ENCODE peak calls at places on chromosomes 7 and 10, in eight cellular contexts. G, O, C, Z, V, T, E and Y are unnamed samples.

GRCh38 chr10:2886662-2887061 is 180.7 kb upstream of the PFKP start:
- DNase-seq in G (no peak), O (no peak), C (no peak), Z (no peak), V (no peak), T (no peak), E (no peak), Y (no peak)

GRCh38 chr7:22791204-22792158 is 31.2 kb downstream of the TOMM7 start:
- DNase-seq in G (no peak), O (peak; percentile 44), C (no peak), Z (no peak), V (no peak), T (no peak), E (no peak), Y (no peak)

GRCh38 chr7:608954-609711 is 89.5 kb upstream of the PDGFA start:
- DNase-seq in G (no peak), O (no peak), C (no peak), Z (no peak), V (no peak), T (no peak), E (no peak), Y (peak; percentile 13)

GRCh38 chr7:115707236-115707635 is 323.3 kb downstream of the TFEC start:
- DNase-seq in G (no peak), O (no peak), C (no peak), Z (no peak), V (no peak), T (no peak), E (no peak), Y (no peak)

GRCh38 chr7:6252748-6253147 is 19.7 kb downstream of the CYTH3 start:
- DNase-seq in G (no peak), O (no peak), C (no peak), Z (no peak), V (no peak), T (no peak), E (no peak), Y (no peak)

GRCh38 chr7:55546826-55547225 is 25.5 kb downstream of the VOPP1 start:
- DNase-seq in G (peak; percentile 80), O (peak; percentile 98), C (peak; percentile 66), Z (peak; percentile 75), V (peak; percentile 83), T (no peak), E (no peak), Y (peak; percentile 58)

GRCh38 chr10:22997102-22997501 is 69.2 kb downstream of the ARMC3 start:
- DNase-seq in G (no peak), O (no peak), C (peak; percentile 24), Z (no peak), V (no peak), T (no peak), E (peak; percentile 38), Y (no peak)

GRCh38 chr10:24208661-24209420 is at the start of gene KIAA1217:
- DNase-seq in G (no peak), O (no peak), C (peak; percentile 57), Z (peak; percentile 49), V (peak; percentile 39), T (no peak), E (peak; percentile 68), Y (peak; percentile 17)

GRCh38 chr10:6033954-6034353 is 28.2 kb downstream of the IL2RA start:
- DNase-seq in G (no peak), O (no peak), C (no peak), Z (peak; percentile 22), V (no peak), T (no peak), E (no peak), Y (no peak)

GRCh38 chr10:5448333-5449048 is 36.1 kb downstream of the NET1 start:
- DNase-seq in G (no peak), O (no peak), C (no peak), Z (no peak), V (no peak), T (no peak), E (no peak), Y (no peak)

GRCh38 chr7:98165827-98166667 is 45.2 kb upstream of the BHLHA15 start:
- DNase-seq in G (peak; percentile 73), O (peak; percentile 34), C (peak; percentile 80), Z (peak; percentile 55), V (peak; percentile 79), T (peak; percentile 31), E (peak; percentile 53), Y (no peak)

GRCh38 chr7:132575336-132575986 is 809 bp downstream of the PLXNA4 start:
- DNase-seq in G (no peak), O (no peak), C (peak; percentile 84), Z (peak; percentile 65), V (no peak), T (peak; percentile 45), E (peak; percentile 53), Y (peak; percentile 63)

GRCh38 chr10:120186506-120186905 is 270.5 kb upstream of the PLPP4 start:
- DNase-seq in G (no peak), O (no peak), C (no peak), Z (no peak), V (no peak), T (no peak), E (no peak), Y (peak; percentile 89)

GRCh38 chr10:123134915-123135414 is 805 bp upstream of the HMX3 start:
- DNase-seq in G (no peak), O (no peak), C (peak; percentile 59), Z (no peak), V (no peak), T (no peak), E (peak; percentile 44), Y (no peak)

GRCh38 chr7:129678606-129679005 is 67.1 kb downstream of the NRF1 start:
- DNase-seq in G (no peak), O (no peak), C (no peak), Z (no peak), V (no peak), T (no peak), E (no peak), Y (no peak)

GRCh38 chr7:110790992-110791391 is 299.9 kb upstream of the LRRN3 start:
- DNase-seq in G (no peak), O (no peak), C (no peak), Z (no peak), V (no peak), T (no peak), E (no peak), Y (no peak)

GRCh38 chr7:90693939-90694338 is 97.8 kb downstream of the CDK14 start:
- DNase-seq in G (no peak), O (no peak), C (no peak), Z (no peak), V (no peak), T (no peak), E (no peak), Y (no peak)

GRCh38 chr7:73831656-73832579 is 1.1 kb downstream of the CLDN4 start:
- DNase-seq in G (no peak), O (no peak), C (no peak), Z (no peak), V (peak; percentile 90), T (no peak), E (peak; percentile 36), Y (peak; percentile 92)

GRCh38 chr7:20197837-20198236 is 19.3 kb downstream of the MACC1 start:
- DNase-seq in G (no peak), O (no peak), C (peak; percentile 34), Z (no peak), V (no peak), T (no peak), E (no peak), Y (no peak)